ENCODE peak calls at places on chromosomes 1 and 21, in four cellular contexts. Z is OCI-M1; M is stimulated activated CD4-positive, alpha-beta T cell treated with anti-CD3 and anti-CD28 coated beads, Interleukin-2, amount 100 ng/mL, for 48 hours; F is astrocyte of the spinal cord. C is an unnamed sample.

GRCh38 chr1:23722652-23723051 is 20.6 kb upstream of the ELOA start:
- DNase-seq in Z (no peak), M (no peak), F (no peak), C (no peak)

GRCh38 chr21:45256021-45256911 is 31.4 kb downstream of the POFUT2 start:
- DNase-seq in Z (peak), M (no peak), F (no peak), C (no peak)

GRCh38 chr1:58065520-58065919 is 481.0 kb downstream of the OMA1 start:
- DNase-seq in Z (peak), M (no peak), F (no peak), C (no peak)

GRCh38 chr1:37616330-37616729 is 18.4 kb downstream of the RSPO1 start:
- DNase-seq in Z (no peak), M (no peak), F (no peak), C (no peak)

GRCh38 chr1:160256396-160257046 is 5.8 kb downstream of the DCAF8 start:
- DNase-seq in Z (no peak), M (no peak), F (peak), C (peak)

GRCh38 chr21:31397939-31398338 is 53.9 kb upstream of the TIAM1 start:
- DNase-seq in Z (no peak), M (no peak), F (no peak), C (no peak)

GRCh38 chr21:38806153-38806941 is 618 bp downstream of the ETS2 start:
- DNase-seq in Z (peak), M (no peak), F (no peak), C (no peak)

GRCh38 chr1:238005116-238005515 is 114.4 kb upstream of the ZP4 start:
- DNase-seq in Z (no peak), M (no peak), F (no peak), C (no peak)

GRCh38 chr1:226690460-226690982 is 48.6 kb downstream of the ITPKB start:
- DNase-seq in Z (no peak), M (no peak), F (no peak), C (no peak)

GRCh38 chr1:11653616-11654570 is at the start of gene FBXO2:
- DNase-seq in Z (no peak), M (no peak), F (no peak), C (no peak)

GRCh38 chr1:68958957-68959356 is 462.1 kb upstream of the DEPDC1 start:
- DNase-seq in Z (peak), M (no peak), F (no peak), C (no peak)

GRCh38 chr1:63198921-63199530 is 123.3 kb upstream of the FOXD3 start:
- DNase-seq in Z (no peak), M (no peak), F (no peak), C (no peak)